ENCODE peak calls at places on chromosomes 1 and 21, in ten cellular contexts. B, E, G, W, S, C, M, F, N and A are unnamed samples.

GRCh38 chr1:26032636-26033357 is 11.2 kb downstream of the EXTL1 start:
- DNase-seq in S (no peak), M (no peak), E (no peak), N (no peak), G (no peak), B (no peak), W (no peak), C (no peak), F (no peak), A (no peak)

GRCh38 chr1:205259998-205260397 is 32.3 kb downstream of the TMCC2 start:
- DNase-seq in W (no peak), S (no peak), G (no peak), B (no peak), E (no peak), N (no peak), F (no peak), M (no peak), C (no peak), A (no peak)

GRCh38 chr1:229753764-229754553 is 127.9 kb downstream of the URB2 start:
- DNase-seq in G (no peak), S (no peak), W (no peak), B (no peak), M (no peak), F (peak), E (no peak), N (no peak), C (no peak), A (no peak)

GRCh38 chr1:182739545-182739944 is 50.0 kb upstream of the NPL start:
- DNase-seq in M (no peak), C (peak), N (no peak), E (no peak), G (no peak), W (no peak), S (no peak), B (no peak), F (no peak), A (no peak)

GRCh38 chr1:17551755-17552234 is 12.3 kb downstream of the ARHGEF10L start:
- DNase-seq in S (no peak), E (no peak), N (no peak), W (peak), B (peak), F (no peak), M (no peak), G (no peak), C (peak), A (no peak)

GRCh38 chr1:9438431-9439073 is 100.7 kb upstream of the SLC25A33 start:
- DNase-seq in M (no peak), W (peak), N (no peak), C (no peak), E (no peak), B (peak), F (no peak), S (peak), G (peak), A (no peak)

GRCh38 chr1:12626888-12627287 is 8.9 kb upstream of the DHRS3 start:
- DNase-seq in C (no peak), E (no peak), N (no peak), S (no peak), W (no peak), G (no peak), F (no peak), M (no peak), B (no peak), A (no peak)

GRCh38 chr1:29379438-29380073 is 143.2 kb downstream of the PTPRU start:
- DNase-seq in B (no peak), C (no peak), F (peak), M (no peak), E (peak), N (no peak), W (no peak), S (no peak), G (no peak), A (no peak)

GRCh38 chr21:34846601-34847112 is 177.9 kb downstream of the CLIC6 start:
- DNase-seq in F (no peak), B (no peak), E (no peak), S (no peak), M (no peak), C (no peak), N (no peak), W (no peak), G (peak), A (no peak)

GRCh38 chr1:234848972-234849641 is 239.1 kb upstream of the IRF2BP2 start:
- DNase-seq in W (no peak), E (no peak), N (no peak), M (no peak), C (no peak), G (peak), S (peak), B (no peak), F (no peak), A (no peak)

GRCh38 chr1:7558041-7558461 is 213.0 kb upstream of the VAMP3 start:
- DNase-seq in F (no peak), C (no peak), E (no peak), S (no peak), N (no peak), G (no peak), B (peak), M (no peak), W (no peak), A (no peak)

GRCh38 chr1:170511066-170511465 is 20.9 kb upstream of the GORAB start:
- DNase-seq in E (no peak), C (no peak), M (no peak), F (no peak), B (peak), N (no peak), G (no peak), S (no peak), W (no peak), A (no peak)

GRCh38 chr1:244296447-244296846 is 155.3 kb downstream of the ADSS2 start:
- DNase-seq in E (no peak), S (peak), B (no peak), N (no peak), C (no peak), F (no peak), M (no peak), W (no peak), G (no peak), A (no peak)

GRCh38 chr1:44413740-44414139 is 8.7 kb downstream of the RNF220 start:
- DNase-seq in G (no peak), F (no peak), B (no peak), E (no peak), C (no peak), N (no peak), M (no peak), S (no peak), W (no peak), A (no peak)

GRCh38 chr1:14842361-14842760 is 243.9 kb downstream of the KAZN start:
- DNase-seq in G (no peak), C (no peak), F (no peak), S (no peak), M (no peak), N (no peak), W (no peak), E (no peak), B (no peak), A (no peak)

GRCh38 chr1:182332256-182332655 is 59.3 kb downstream of the GLUL start:
- DNase-seq in E (no peak), N (no peak), B (no peak), G (no peak), S (no peak), M (no peak), F (no peak), C (no peak), W (no peak), A (no peak)

GRCh38 chr1:62307516-62308492 is 11.4 kb downstream of the KANK4 start:
- DNase-seq in G (peak), N (no peak), E (no peak), B (no peak), M (no peak), F (no peak), W (no peak), C (no peak), S (no peak), A (no peak)

GRCh38 chr1:222616535-222616934 is 1.4 kb upstream of the MIA3 start:
- DNase-seq in S (no peak), C (no peak), G (no peak), N (no peak), W (no peak), E (no peak), B (no peak), M (no peak), F (no peak), A (no peak)

GRCh38 chr1:155858805-155859233 is 548 bp upstream of the SYT11 start:
- DNase-seq in G (peak), F (no peak), S (no peak), B (no peak), C (no peak), W (peak), N (no peak), E (no peak), M (no peak), A (no peak)

GRCh38 chr1:205140113-205140512 is 18.3 kb upstream of the RBBP5 start:
- DNase-seq in C (no peak), N (no peak), W (no peak), E (no peak), M (no peak), G (no peak), F (no peak), B (no peak), S (no peak), A (no peak)

GRCh38 chr1:50605186-50605875 is 182.1 kb upstream of the DMRTA2 start:
- DNase-seq in N (no peak), B (no peak), C (peak), F (peak), E (peak), G (peak), S (peak), M (no peak), W (no peak), A (no peak)

GRCh38 chr1:223208164-223209075 is 65.4 kb upstream of the TLR5 start:
- DNase-seq in S (no peak), W (no peak), G (no peak), B (no peak), E (no peak), C (no peak), N (no peak), M (no peak), F (no peak), A (no peak)

GRCh38 chr1:226029568-226030225 is 30.6 kb upstream of the SDE2 start:
- DNase-seq in N (no peak), S (no peak), W (no peak), G (no peak), F (no peak), B (no peak), C (no peak), E (no peak), M (no peak), A (no peak)

GRCh38 chr1:207058878-207059867 is 6.1 kb downstream of the PFKFB2 start:
- DNase-seq in G (no peak), F (no peak), M (no peak), C (no peak), W (no peak), S (no peak), B (no peak), E (peak), N (no peak), A (no peak)

GRCh38 chr1:16298653-16299052 is 53.6 kb downstream of the FBXO42 start:
- DNase-seq in C (no peak), B (peak), S (no peak), M (no peak), W (no peak), N (no peak), G (no peak), E (no peak), F (no peak), A (no peak)

GRCh38 chr1:13807213-13807612 is 107.2 kb downstream of the PRDM2 start:
- DNase-seq in C (no peak), N (peak), W (no peak), M (no peak), F (no peak), S (peak), E (peak), B (peak), G (peak), A (no peak)

GRCh38 chr21:31862078-31862477 is 10.7 kb upstream of the HUNK start:
- DNase-seq in E (no peak), C (no peak), B (no peak), G (no peak), S (no peak), N (no peak), W (no peak), M (no peak), F (no peak), A (no peak)

GRCh38 chr1:57908471-57908870 is 484.6 kb upstream of the DAB1 start:
- DNase-seq in S (no peak), M (no peak), F (no peak), E (peak), C (no peak), N (no peak), W (no peak), G (no peak), B (no peak), A (no peak)

GRCh38 chr1:53308512-53308911 is 19.4 kb downstream of the LRP8 start:
- DNase-seq in B (no peak), E (no peak), M (no peak), C (no peak), G (no peak), N (no peak), F (no peak), W (no peak), S (no peak), A (no peak)

GRCh38 chr1:175363046-175363445 is 170.5 kb upstream of the KIAA0040 start:
- DNase-seq in F (no peak), S (no peak), E (no peak), G (peak), N (no peak), B (no peak), C (no peak), M (no peak), W (no peak), A (no peak)

GRCh38 chr1:22104865-22105437 is 37.9 kb downstream of the WNT4 start:
- DNase-seq in W (no peak), N (no peak), G (no peak), M (no peak), S (no peak), E (no peak), F (peak), B (no peak), C (no peak), A (no peak)